ENCODE peak calls at places on chromosomes 13 and 19, in seven cellular contexts. T, F, C, L, G, J and P are unnamed samples.

GRCh38 chr19:870963-871401 is 11.5 kb downstream of the CFD start:
- DNase-seq in T (peak; percentile 35), F (peak; percentile 78), C (no peak), L (no peak), G (no peak), J (no peak), P (no peak)

GRCh38 chr13:86918682-86919081 is 752.5 kb upstream of the SLITRK5 start:
- DNase-seq in T (no peak), F (no peak), C (no peak), L (no peak), G (no peak), J (no peak), P (no peak)

GRCh38 chr19:43780706-43781525 is at the start of gene KCNN4:
- DNase-seq in T (peak; percentile 91), F (peak; percentile 54), C (no peak), L (peak; percentile 67), G (no peak), J (peak; percentile 74), P (peak; percentile 53)

GRCh38 chr19:35341006-35341405 is 6.7 kb upstream of the FFAR1 start:
- DNase-seq in T (no peak), F (no peak), C (no peak), L (no peak), G (no peak), J (no peak), P (no peak)

GRCh38 chr13:35160921-35161320 is 218.9 kb downstream of the NBEA start:
- DNase-seq in T (no peak), F (no peak), C (no peak), L (no peak), G (no peak), J (no peak), P (no peak)

GRCh38 chr13:46403851-46404731 is 17.0 kb upstream of the RUBCNL start:
- DNase-seq in T (no peak), F (no peak), C (no peak), L (no peak), G (no peak), J (no peak), P (no peak)

GRCh38 chr19:38975214-38975860 is at the start of gene FBXO17:
- DNase-seq in T (peak; percentile 60), F (peak; percentile 66), C (peak; percentile 52), L (peak; percentile 85), G (no peak), J (peak; percentile 70), P (peak; percentile 71)

GRCh38 chr19:38264486-38265212 is at the start of gene SPINT2:
- DNase-seq in T (no peak), F (no peak), C (no peak), L (no peak), G (no peak), J (no peak), P (no peak)

GRCh38 chr13:101623469-101624209 is 171.2 kb downstream of the ITGBL1 start:
- DNase-seq in T (no peak), F (peak; percentile 56), C (no peak), L (no peak), G (peak; percentile 32), J (peak; percentile 63), P (peak; percentile 36)

GRCh38 chr13:38350114-38350617 is 515 bp downstream of the UFM1 start:
- DNase-seq in T (peak; percentile 59), F (peak; percentile 65), C (peak; percentile 71), L (peak; percentile 54), G (peak; percentile 31), J (peak; percentile 67), P (peak; percentile 49)

GRCh38 chr13:65460136-65460535 is 1770.0 kb downstream of the PCDH9 start:
- DNase-seq in T (peak; percentile 31), F (peak; percentile 75), C (no peak), L (no peak), G (no peak), J (peak; percentile 64), P (peak; percentile 40)

GRCh38 chr19:7905298-7905697 is 1.6 kb downstream of the MAP2K7 start:
- DNase-seq in T (no peak), F (no peak), C (no peak), L (no peak), G (no peak), J (no peak), P (no peak)

GRCh38 chr19:50873056-50873455 is at the start of gene KLK2:
- DNase-seq in T (no peak), F (no peak), C (no peak), L (no peak), G (no peak), J (no peak), P (no peak)

GRCh38 chr13:42658019-42658418 is 84.1 kb downstream of the TNFSF11 start:
- DNase-seq in T (no peak), F (no peak), C (no peak), L (no peak), G (no peak), J (no peak), P (no peak)

GRCh38 chr19:3125900-3126524 is 9.8 kb upstream of the GNA15 start:
- DNase-seq in T (no peak), F (peak; percentile 14), C (no peak), L (peak; percentile 78), G (no peak), J (peak; percentile 22), P (peak; percentile 49)

GRCh38 chr13:34340534-34340933 is 522.6 kb downstream of the RFC3 start:
- DNase-seq in T (no peak), F (peak; percentile 47), C (peak; percentile 26), L (no peak), G (no peak), J (peak; percentile 59), P (peak; percentile 43)

GRCh38 chr19:15779756-15780476 is 7.5 kb upstream of the OR10H5 start:
- DNase-seq in T (no peak), F (no peak), C (peak; percentile 54), L (no peak), G (no peak), J (peak; percentile 18), P (peak; percentile 9)